ENCODE peak calls at places on chromosome 12, in four cellular contexts. H is AG04450, V is mesenchymal stem cell, U is H1. Y is an unnamed sample. For H3K9me3, the result is how much of the 10 kb centered on the place peaks cover.

GRCh38 chr12:127381043-127381668 is 885.8 kb upstream of the TMEM132C start:
- DNase-seq in H (no peak), V (peak), U (peak), Y (peak)

GRCh38 chr12:33370318-33370717 is 69.3 kb downstream of the SYT10 start:
- DNase-seq in H (no peak), V (no peak), U (no peak), Y (no peak)

GRCh38 chr12:87813476-87814234 is 215.5 kb downstream of the C12orf50 start:
- DNase-seq in H (peak), V (peak), U (no peak), Y (no peak)

GRCh38 chr12:92210062-92210461 is 64.4 kb upstream of the BTG1 start:
- DNase-seq in H (no peak), V (no peak), U (no peak), Y (no peak)

GRCh38 chr12:1533602-1534304 is 60.6 kb downstream of the FBXL14 start:
- DNase-seq in H (no peak), V (no peak), U (no peak), Y (no peak)

GRCh38 chr12:42129595-42130204 is 15.0 kb downstream of the GXYLT1 start:
- DNase-seq in H (no peak), V (peak), U (no peak), Y (no peak)

GRCh38 chr12:6068226-6068625 is 56.2 kb downstream of the VWF start:
- DNase-seq in H (no peak), V (no peak), U (no peak), Y (no peak)

GRCh38 chr12:108938247-108938924 is 58.5 kb downstream of the DAO start:
- DNase-seq in H (no peak), V (no peak), U (no peak), Y (no peak)

GRCh38 chr12:133129368-133130037 is 571 bp downstream of the ZNF891 start:
- DNase-seq in H (no peak), V (no peak), U (no peak), Y (no peak)

GRCh38 chr12:24852420-24852819 is 96.5 kb downstream of the BCAT1 start:
- DNase-seq in H (no peak), V (no peak), U (no peak), Y (no peak)

GRCh38 chr12:70245458-70245857 is 2.2 kb downstream of the CNOT2 start:
- DNase-seq in H (no peak), V (no peak), U (no peak), Y (no peak)
- H3K9me3 ChIP-seq in H (under half), V (under half), U (under half), Y (under half)

DNA sequence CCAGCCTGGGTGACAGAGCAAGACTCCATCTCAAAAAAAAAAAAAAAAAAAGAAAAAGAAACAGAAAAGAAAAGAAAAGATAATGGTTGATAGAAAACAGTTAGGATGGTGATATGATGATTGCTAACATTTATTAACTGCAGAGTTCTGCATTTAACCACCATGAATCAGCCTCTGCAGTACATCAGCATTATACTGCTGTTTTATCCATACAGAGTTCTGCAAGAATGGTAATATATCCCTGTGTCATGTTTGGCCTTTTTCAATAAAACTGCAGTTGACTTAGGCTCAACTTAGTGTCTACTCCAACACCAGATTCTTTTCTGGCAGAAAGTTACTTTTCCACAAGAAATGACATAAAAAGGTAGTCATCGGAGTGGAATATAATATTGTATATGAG is 62.6 kb downstream of the DUSP6 start:
- DNase-seq in H (no peak), V (no peak), U (no peak), Y (no peak)
- H3K9me3 ChIP-seq in H (under half), V (under half), U (under half), Y (under half)

GRCh38 chr12:123037791-123038190 is 57.3 kb downstream of the ARL6IP4 start:
- DNase-seq in H (no peak), V (no peak), U (no peak), Y (no peak)
- H3K9me3 ChIP-seq in H (under half), V (under half), U (under half), Y (under half)

DNA sequence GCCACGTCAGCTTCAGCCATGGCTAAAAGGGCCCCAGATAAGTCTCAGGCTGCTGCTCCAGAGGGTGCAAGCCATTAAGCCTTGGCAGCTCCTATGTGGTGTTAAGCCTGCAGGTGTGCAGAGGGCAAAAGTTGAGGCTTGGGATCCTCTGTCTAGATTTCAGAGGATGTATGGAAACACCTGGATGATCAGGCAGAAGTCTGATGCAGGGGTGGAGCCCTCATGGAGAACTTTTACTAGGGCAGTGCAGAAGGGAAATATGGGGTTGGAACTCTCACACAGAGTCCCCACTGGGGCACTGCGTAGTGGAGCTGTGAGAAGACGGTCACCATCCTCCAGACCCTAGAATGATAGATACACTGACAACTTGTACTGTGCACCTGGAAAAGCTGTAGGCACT is 47.9 kb downstream of the SDR9C7 start:
- DNase-seq in H (no peak), V (no peak), U (no peak), Y (no peak)
- H3K9me3 ChIP-seq in H (under half), V (under half), U (under half), Y (under half)